ENCODE peak calls at places on chromosome 14, in seven cellular contexts. One of them, this sample, is unnamed. For H3K27me3, the result is how much of the 10 kb centered on the place peaks cover.

GRCh38 chr14:23294734-23295561 is 7.7 kb downstream of the PPP1R3E start:
- DNase-seq in HL-60: peak
- DNase-seq in endodermal cell: peak
- DNase-seq in testis: peak
- DNase-seq in body of pancreas: peak
- DNase-seq in neural progenitor cell: peak
- DNase-seq in GM23338: peak
- DNase-seq in this sample: peak

GRCh38 chr14:83909507-83909906 is 1620.4 kb upstream of the FLRT2 start:
- DNase-seq in HL-60: no peak
- DNase-seq in endodermal cell: no peak
- DNase-seq in testis: no peak
- DNase-seq in body of pancreas: no peak
- DNase-seq in neural progenitor cell: no peak
- DNase-seq in GM23338: no peak
- DNase-seq in this sample: no peak

GRCh38 chr14:31926123-31926522 is 151.0 kb upstream of the ARHGAP5 start:
- DNase-seq in HL-60: peak
- DNase-seq in endodermal cell: no peak
- DNase-seq in testis: no peak
- DNase-seq in body of pancreas: no peak
- DNase-seq in neural progenitor cell: peak
- DNase-seq in GM23338: peak
- DNase-seq in this sample: no peak

GRCh38 chr14:80781968-80782367 is 159.6 kb downstream of the CEP128 start:
- DNase-seq in HL-60: no peak
- DNase-seq in endodermal cell: no peak
- DNase-seq in testis: no peak
- DNase-seq in body of pancreas: no peak
- DNase-seq in neural progenitor cell: no peak
- DNase-seq in GM23338: no peak
- DNase-seq in this sample: no peak

GRCh38 chr14:89371600-89371999 is 45.4 kb downstream of the FOXN3 start:
- DNase-seq in HL-60: no peak
- DNase-seq in endodermal cell: no peak
- DNase-seq in testis: no peak
- DNase-seq in body of pancreas: no peak
- DNase-seq in neural progenitor cell: no peak
- DNase-seq in GM23338: no peak
- DNase-seq in this sample: no peak

GRCh38 chr14:55123101-55123500 is 6.0 kb upstream of the LGALS3 start:
- DNase-seq in HL-60: no peak
- DNase-seq in endodermal cell: no peak
- DNase-seq in testis: peak
- DNase-seq in body of pancreas: no peak
- DNase-seq in neural progenitor cell: no peak
- DNase-seq in GM23338: no peak
- DNase-seq in this sample: no peak

GRCh38 chr14:23119362-23120327 is 590 bp upstream of the CEBPE start:
- DNase-seq in HL-60: peak
- DNase-seq in endodermal cell: peak
- DNase-seq in testis: no peak
- DNase-seq in body of pancreas: no peak
- DNase-seq in neural progenitor cell: peak
- DNase-seq in GM23338: no peak
- DNase-seq in this sample: no peak

GRCh38 chr14:88868558-88869159 is 44.2 kb downstream of the TTC8 start:
- DNase-seq in HL-60: no peak
- DNase-seq in endodermal cell: no peak
- DNase-seq in testis: no peak
- DNase-seq in body of pancreas: no peak
- DNase-seq in neural progenitor cell: no peak
- DNase-seq in GM23338: peak
- DNase-seq in this sample: no peak

GRCh38 chr14:104096751-104097700 is 11.5 kb downstream of the ASPG start:
- DNase-seq in HL-60: no peak
- DNase-seq in endodermal cell: peak
- DNase-seq in testis: no peak
- DNase-seq in body of pancreas: no peak
- DNase-seq in neural progenitor cell: peak
- DNase-seq in GM23338: peak
- DNase-seq in this sample: no peak

GRCh38 chr14:100469632-100470522 is 117.3 kb downstream of the BEGAIN start:
- DNase-seq in HL-60: no peak
- DNase-seq in endodermal cell: no peak
- DNase-seq in testis: no peak
- DNase-seq in body of pancreas: no peak
- DNase-seq in neural progenitor cell: no peak
- DNase-seq in GM23338: no peak
- DNase-seq in this sample: no peak

GRCh38 chr14:103738706-103739451 is 23.3 kb downstream of the ZFYVE21 start:
- DNase-seq in HL-60: no peak
- DNase-seq in endodermal cell: no peak
- DNase-seq in testis: peak
- DNase-seq in body of pancreas: no peak
- DNase-seq in neural progenitor cell: no peak
- DNase-seq in GM23338: no peak
- DNase-seq in this sample: peak

GRCh38 chr14:67442139-67442906 is 30.4 kb upstream of the PLEK2 start:
- DNase-seq in HL-60: no peak
- DNase-seq in endodermal cell: peak
- DNase-seq in testis: no peak
- DNase-seq in body of pancreas: no peak
- DNase-seq in neural progenitor cell: no peak
- DNase-seq in GM23338: no peak
- DNase-seq in this sample: no peak

GRCh38 chr14:100696017-100696416 is 30.7 kb upstream of the DLK1 start:
- DNase-seq in HL-60: no peak
- DNase-seq in endodermal cell: no peak
- DNase-seq in testis: no peak
- DNase-seq in body of pancreas: no peak
- DNase-seq in neural progenitor cell: no peak
- DNase-seq in GM23338: no peak
- DNase-seq in this sample: no peak

GRCh38 chr14:44928793-44929192 is 33.0 kb downstream of the KLHL28 start:
- DNase-seq in HL-60: no peak
- DNase-seq in endodermal cell: no peak
- DNase-seq in testis: no peak
- DNase-seq in body of pancreas: no peak
- DNase-seq in neural progenitor cell: no peak
- DNase-seq in GM23338: no peak
- DNase-seq in this sample: no peak
- H3K27me3 ChIP-seq in HL-60: under half
- H3K27me3 ChIP-seq in endodermal cell: under half
- H3K27me3 ChIP-seq in testis: under half
- H3K27me3 ChIP-seq in body of pancreas: under half
- H3K27me3 ChIP-seq in neural progenitor cell: under half
- H3K27me3 ChIP-seq in GM23338: under half
- H3K27me3 ChIP-seq in this sample: under half

DNA sequence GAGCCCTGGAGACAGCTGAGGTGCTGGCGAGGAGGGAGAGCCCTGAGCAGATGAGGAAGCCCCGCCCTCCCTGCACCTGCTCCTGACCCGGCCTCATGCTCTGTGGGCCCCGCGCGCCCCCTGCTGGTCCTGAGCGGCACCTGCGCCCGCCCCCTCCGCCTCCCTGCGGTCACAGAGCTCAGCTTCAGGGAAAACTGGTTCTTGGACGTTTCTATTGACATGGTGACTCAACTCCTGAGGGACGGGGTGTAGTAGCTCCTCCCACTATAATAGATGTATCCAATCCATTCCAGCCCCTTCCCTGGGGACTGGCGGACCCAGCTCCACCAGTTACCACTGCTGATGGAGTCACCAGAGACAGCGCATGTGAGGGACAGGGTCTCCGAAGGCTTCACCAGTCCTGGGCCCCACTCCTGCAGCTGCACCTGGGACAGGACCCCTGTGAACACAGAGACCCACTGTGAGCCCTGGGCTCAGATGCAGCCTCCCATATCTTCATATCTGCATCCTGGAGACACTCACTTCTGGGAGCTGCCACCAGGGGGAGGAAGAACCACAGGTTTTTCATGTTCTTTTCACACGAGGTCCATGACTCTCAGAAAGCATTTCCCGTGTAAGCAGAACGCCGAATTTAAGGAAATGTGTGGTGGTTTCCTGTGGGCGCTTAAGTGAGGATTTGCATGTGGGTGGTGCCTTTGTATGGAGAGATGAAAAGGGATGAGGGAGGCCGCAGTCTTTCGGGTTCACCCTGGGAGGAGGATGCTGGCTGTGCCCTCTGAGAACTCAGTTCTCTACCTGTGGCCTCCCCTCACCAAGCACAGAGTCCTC is 1346.5 kb downstream of the TMEM121 start:
- DNase-seq in HL-60: peak
- DNase-seq in endodermal cell: peak
- DNase-seq in testis: peak
- DNase-seq in body of pancreas: peak
- DNase-seq in neural progenitor cell: no peak
- DNase-seq in GM23338: peak
- DNase-seq in this sample: no peak
- H3K4me3 ChIP-seq in HL-60: no peak
- H3K4me3 ChIP-seq in endodermal cell: no peak
- H3K4me3 ChIP-seq in testis: no peak
- H3K4me3 ChIP-seq in body of pancreas: no peak
- H3K4me3 ChIP-seq in neural progenitor cell: no peak
- H3K4me3 ChIP-seq in GM23338: no peak
- H3K4me3 ChIP-seq in this sample: no peak

DNA sequence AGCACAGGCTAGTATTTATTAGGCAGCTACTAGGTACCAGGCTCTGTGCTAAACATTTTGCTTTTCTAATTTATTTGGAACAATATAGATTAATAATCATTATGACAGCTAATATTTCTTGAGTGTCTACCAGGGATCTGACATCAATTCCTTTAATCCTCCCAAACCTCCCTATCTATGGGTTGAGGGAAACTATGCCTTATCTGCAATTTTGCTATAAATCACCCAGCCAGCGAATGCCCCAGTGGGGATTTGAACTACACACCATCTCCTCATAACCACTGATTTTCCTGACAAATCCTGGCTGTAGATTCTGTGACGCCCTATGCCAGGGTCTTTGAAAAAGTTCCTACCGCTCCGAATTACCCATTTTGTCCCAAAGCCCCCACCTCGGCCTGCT is 21.4 kb upstream of the PLEKHG3 start:
- DNase-seq in HL-60: no peak
- DNase-seq in endodermal cell: no peak
- DNase-seq in testis: no peak
- DNase-seq in body of pancreas: no peak
- DNase-seq in neural progenitor cell: no peak
- DNase-seq in GM23338: no peak
- DNase-seq in this sample: no peak
- H3K27ac ChIP-seq in HL-60: no peak
- H3K27ac ChIP-seq in endodermal cell: no peak
- H3K27ac ChIP-seq in testis: no peak
- H3K27ac ChIP-seq in body of pancreas: peak
- H3K27ac ChIP-seq in neural progenitor cell: peak
- H3K27ac ChIP-seq in GM23338: no peak
- H3K27ac ChIP-seq in this sample: peak

GRCh38 chr14:60656755-60657608 is 7.7 kb upstream of the SIX1 start:
- DNase-seq in HL-60: peak
- DNase-seq in endodermal cell: peak
- DNase-seq in testis: peak
- DNase-seq in body of pancreas: peak
- DNase-seq in neural progenitor cell: peak
- DNase-seq in GM23338: peak
- DNase-seq in this sample: no peak
- H3K27me3 ChIP-seq in HL-60: half or more
- H3K27me3 ChIP-seq in endodermal cell: half or more
- H3K27me3 ChIP-seq in testis: under half
- H3K27me3 ChIP-seq in body of pancreas: under half
- H3K27me3 ChIP-seq in neural progenitor cell: half or more
- H3K27me3 ChIP-seq in GM23338: half or more
- H3K27me3 ChIP-seq in this sample: under half

GRCh38 chr14:35044939-35045797 is 904 bp upstream of the FAM177A1 start:
- DNase-seq in HL-60: no peak
- DNase-seq in endodermal cell: no peak
- DNase-seq in testis: no peak
- DNase-seq in body of pancreas: no peak
- DNase-seq in neural progenitor cell: no peak
- DNase-seq in GM23338: no peak
- DNase-seq in this sample: no peak
- H3K4me3 ChIP-seq in HL-60: peak
- H3K4me3 ChIP-seq in endodermal cell: peak
- H3K4me3 ChIP-seq in testis: peak
- H3K4me3 ChIP-seq in body of pancreas: peak
- H3K4me3 ChIP-seq in neural progenitor cell: peak
- H3K4me3 ChIP-seq in GM23338: peak
- H3K4me3 ChIP-seq in this sample: peak

GRCh38 chr14:49944501-49944900 is 51.6 kb downstream of the ARF6 start:
- DNase-seq in HL-60: no peak
- DNase-seq in endodermal cell: no peak
- DNase-seq in testis: no peak
- DNase-seq in body of pancreas: no peak
- DNase-seq in neural progenitor cell: no peak
- DNase-seq in GM23338: no peak
- DNase-seq in this sample: no peak

GRCh38 chr14:49939884-49940510 is 47.1 kb downstream of the ARF6 start:
- DNase-seq in HL-60: no peak
- DNase-seq in endodermal cell: no peak
- DNase-seq in testis: no peak
- DNase-seq in body of pancreas: no peak
- DNase-seq in neural progenitor cell: no peak
- DNase-seq in GM23338: no peak
- DNase-seq in this sample: no peak

GRCh38 chr14:49942090-49942489 is 49.2 kb downstream of the ARF6 start:
- DNase-seq in HL-60: no peak
- DNase-seq in endodermal cell: no peak
- DNase-seq in testis: no peak
- DNase-seq in body of pancreas: no peak
- DNase-seq in neural progenitor cell: no peak
- DNase-seq in GM23338: no peak
- DNase-seq in this sample: no peak

GRCh38 chr14:49945448-49946319 is 52.8 kb downstream of the ARF6 start:
- DNase-seq in HL-60: no peak
- DNase-seq in endodermal cell: no peak
- DNase-seq in testis: no peak
- DNase-seq in body of pancreas: no peak
- DNase-seq in neural progenitor cell: no peak
- DNase-seq in GM23338: no peak
- DNase-seq in this sample: no peak

GRCh38 chr14:49940805-49941421 is 48.0 kb downstream of the ARF6 start:
- DNase-seq in HL-60: no peak
- DNase-seq in endodermal cell: no peak
- DNase-seq in testis: no peak
- DNase-seq in body of pancreas: no peak
- DNase-seq in neural progenitor cell: no peak
- DNase-seq in GM23338: no peak
- DNase-seq in this sample: no peak
- H3K27ac ChIP-seq in HL-60: no peak
- H3K27ac ChIP-seq in endodermal cell: no peak
- H3K27ac ChIP-seq in testis: no peak
- H3K27ac ChIP-seq in body of pancreas: peak
- H3K27ac ChIP-seq in neural progenitor cell: no peak
- H3K27ac ChIP-seq in GM23338: no peak
- H3K27ac ChIP-seq in this sample: no peak

GRCh38 chr14:99141236-99141635 is 130.8 kb downstream of the BCL11B start:
- DNase-seq in HL-60: no peak
- DNase-seq in endodermal cell: peak
- DNase-seq in testis: no peak
- DNase-seq in body of pancreas: no peak
- DNase-seq in neural progenitor cell: no peak
- DNase-seq in GM23338: no peak
- DNase-seq in this sample: no peak
- H3K27me3 ChIP-seq in HL-60: under half
- H3K27me3 ChIP-seq in endodermal cell: under half
- H3K27me3 ChIP-seq in testis: under half
- H3K27me3 ChIP-seq in body of pancreas: under half
- H3K27me3 ChIP-seq in neural progenitor cell: under half
- H3K27me3 ChIP-seq in GM23338: under half
- H3K27me3 ChIP-seq in this sample: under half

This sample was measured in dorsolateral prefrontal cortex.